ENCODE peak calls at places on chromosomes 6 and 20, in nine cellular contexts. O is MM.1S, T is spleen, V is brain microvascular endothelial cell, G is upper lobe of right lung, C is tibial nerve, S is aorta, E is mesendoderm, P is left ventricle myocardium inferior. H is an unnamed sample.

GRCh38 chr20:37406010-37406998 is 60.4 kb downstream of the SRC start:
- DNase-seq in O (peak), C (no peak), V (no peak), E (no peak), G (peak), P (peak), S (peak), T (no peak), H (no peak)

GRCh38 chr6:16849280-16850210 is 88.3 kb upstream of the ATXN1 start:
- DNase-seq in T (no peak), G (no peak), S (no peak), C (no peak), O (no peak), P (no peak), V (peak), E (peak), H (peak)

GRCh38 chr20:61643631-61644386 is 391.7 kb downstream of the CDH4 start:
- DNase-seq in O (no peak), S (no peak), C (peak), T (no peak), V (no peak), P (peak), G (no peak), E (no peak), H (no peak)

GRCh38 chr6:127053032-127053908 is 65.2 kb upstream of the RSPO3 start:
- DNase-seq in O (no peak), P (no peak), G (no peak), S (no peak), V (peak), C (no peak), T (no peak), E (peak), H (no peak)

GRCh38 chr6:73394577-73395354 is at the start of gene DDX43:
- DNase-seq in O (no peak), S (peak), P (peak), V (no peak), E (peak), C (peak), G (peak), T (peak), H (no peak)

GRCh38 chr6:14243617-14244016 is 126.0 kb downstream of the CD83 start:
- DNase-seq in O (no peak), T (no peak), C (no peak), G (no peak), E (peak), P (no peak), V (no peak), S (no peak), H (no peak)

GRCh38 chr6:169978615-169979161 is 227.3 kb downstream of the ERMARD start:
- DNase-seq in G (peak), V (no peak), E (no peak), O (no peak), P (no peak), S (peak), T (peak), C (no peak), H (peak)

GRCh38 chr20:20795721-20796120 is 83.3 kb upstream of the RALGAPA2 start:
- DNase-seq in S (no peak), C (no peak), V (no peak), T (no peak), O (no peak), P (no peak), E (no peak), G (no peak), H (no peak)

GRCh38 chr6:84773431-84774173 is 9.2 kb upstream of the TBX18 start:
- DNase-seq in O (peak), G (no peak), E (peak), V (peak), P (peak), S (peak), C (peak), T (peak), H (no peak)

GRCh38 chr6:93721386-93722048 is 302.2 kb upstream of the EPHA7 start:
- DNase-seq in E (peak), V (peak), S (no peak), T (no peak), O (peak), G (no peak), P (no peak), C (no peak), H (no peak)

GRCh38 chr6:36818741-36819140 is 20.5 kb downstream of the CPNE5 start:
- DNase-seq in T (no peak), E (no peak), O (no peak), V (no peak), C (no peak), P (no peak), S (no peak), G (no peak), H (no peak)
- H3K27ac ChIP-seq in T (no peak), E (no peak), O (no peak), V (no peak), C (no peak), P (no peak), S (no peak), G (no peak), H (no peak)

GRCh38 chr6:157770946-157771345 is 52.1 kb upstream of the SNX9 start:
- DNase-seq in P (no peak), S (no peak), O (no peak), G (no peak), V (no peak), C (no peak), E (no peak), T (no peak), H (peak)
- H3K27ac ChIP-seq in P (no peak), S (no peak), O (no peak), G (no peak), V (no peak), C (no peak), E (no peak), T (no peak), H (peak)

GRCh38 chr20:58007947-58008346 is 220.5 kb downstream of the ANKRD60 start:
- DNase-seq in C (no peak), T (no peak), O (no peak), E (no peak), S (peak), P (no peak), G (no peak), V (no peak), H (no peak)
- H3K27ac ChIP-seq in C (no peak), T (no peak), O (no peak), E (no peak), S (no peak), P (no peak), G (no peak), V (no peak), H (no peak)

DNA sequence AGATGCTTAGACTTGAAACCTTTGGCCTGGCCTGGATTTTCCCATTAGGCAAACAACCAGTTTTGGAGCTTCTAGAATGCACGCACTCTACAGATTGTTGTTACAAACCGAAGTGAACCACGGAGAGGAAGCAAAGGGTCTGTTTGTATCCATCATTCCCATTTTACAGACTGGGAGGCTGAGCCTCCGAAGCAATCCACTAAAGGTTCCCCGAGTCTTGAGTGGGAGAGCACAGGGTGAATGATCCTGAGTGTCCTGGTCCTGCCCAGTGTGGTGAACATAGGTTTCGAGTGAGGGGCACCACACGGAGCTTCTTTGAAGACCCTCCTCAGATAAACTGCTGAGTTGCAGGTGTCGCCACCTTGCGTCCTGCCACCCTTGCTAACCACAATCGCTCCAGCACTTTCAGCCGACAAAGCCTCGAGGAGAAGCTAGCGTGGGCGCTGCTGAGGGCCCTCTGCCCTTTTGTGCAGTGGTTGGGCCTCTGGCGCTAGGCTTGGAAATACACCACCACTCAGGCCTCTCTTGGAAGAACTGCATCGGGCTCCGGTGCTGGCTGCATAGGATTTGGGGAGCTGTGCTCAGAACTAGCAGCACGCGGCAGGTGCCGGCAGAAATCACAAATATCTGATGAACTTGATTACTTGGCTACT is 1.4 kb upstream of the PRDM13 start:
- DNase-seq in C (no peak), P (no peak), E (peak), G (no peak), O (no peak), T (peak), V (no peak), S (no peak), H (no peak)
- H3K27ac ChIP-seq in C (no peak), P (no peak), E (no peak), G (no peak), O (no peak), T (no peak), V (no peak), S (no peak), H (no peak)

GRCh38 chr6:106628658-106629102 is 618 bp downstream of the RTN4IP1 start:
- DNase-seq in G (no peak), C (no peak), O (no peak), T (no peak), P (no peak), S (no peak), V (no peak), E (peak), H (no peak)
- H3K27ac ChIP-seq in G (peak), C (peak), O (peak), T (peak), P (peak), S (no peak), V (peak), E (no peak), H (no peak)

GRCh38 chr6:114218421-114218820 is 124.4 kb downstream of the HS3ST5 start:
- DNase-seq in T (no peak), V (no peak), G (no peak), O (no peak), P (no peak), S (no peak), E (no peak), C (no peak), H (no peak)
- H3K27ac ChIP-seq in T (no peak), V (no peak), G (no peak), O (no peak), P (no peak), S (no peak), E (no peak), C (no peak), H (no peak)

DNA sequence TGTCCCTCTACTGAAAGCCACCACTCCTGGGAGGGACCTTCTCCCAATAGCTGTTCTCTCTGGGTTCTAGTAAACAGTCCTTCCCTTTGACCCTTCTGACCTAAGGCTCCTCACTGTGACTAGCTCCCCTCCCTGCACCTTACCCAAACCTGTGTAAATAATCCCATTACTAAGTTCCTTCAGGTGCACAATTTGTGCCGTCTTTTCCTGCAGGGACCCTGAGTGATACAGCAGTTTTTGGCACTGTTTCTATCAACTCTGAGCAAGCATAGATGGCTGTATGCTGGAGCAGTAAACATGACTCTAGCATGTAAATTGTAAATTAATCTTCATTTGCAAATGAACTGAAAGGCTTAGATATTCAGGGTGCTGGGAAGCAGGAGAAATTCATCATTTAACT is 118.0 kb downstream of the TCP11 start:
- DNase-seq in C (no peak), T (no peak), S (no peak), G (no peak), P (no peak), E (no peak), O (no peak), V (no peak), H (no peak)
- H3K27ac ChIP-seq in C (peak), T (peak), S (peak), G (peak), P (peak), E (no peak), O (no peak), V (no peak), H (peak)

GRCh38 chr20:50115591-50116367 is 2.8 kb upstream of the UBE2V1 start:
- DNase-seq in T (peak), O (peak), V (peak), E (peak), G (peak), P (peak), S (peak), C (peak), H (peak)
- H3K27ac ChIP-seq in T (peak), O (no peak), V (peak), E (no peak), G (peak), P (peak), S (no peak), C (peak), H (peak)